ENCODE peak calls at places on chromosomes 5 and 9, in seven cellular contexts. I is choroid plexus epithelial cell; E is Right ventricle myocardium superior; J is fibroblast of lung; N is GM23338; M is activated T-cell treated with anti-CD3 and anti-CD28 coated beads, Interleukin-2, amount 50 U/mL, for 72 hours; K is OCI-M1. G is an unnamed sample.

GRCh38 chr5:180207593-180207992 is 1.4 kb downstream of the RASGEF1C start:
- DNase-seq in M (no peak), E (no peak), J (no peak), K (no peak), N (peak; percentile 58), I (no peak), G (no peak)

GRCh38 chr9:137666505-137666809 is 47.7 kb downstream of the EHMT1 start:
- DNase-seq in M (no peak), J (no peak), E (no peak), K (no peak), N (no peak), I (no peak), G (peak; percentile 53)

GRCh38 chr5:140317859-140318258 is 15.0 kb upstream of the PFDN1 start:
- DNase-seq in K (no peak), N (no peak), E (no peak), I (peak; percentile 21), M (no peak), J (no peak), G (no peak)

GRCh38 chr5:68071731-68072130 is 143.8 kb upstream of the PIK3R1 start:
- DNase-seq in I (no peak), M (no peak), E (no peak), K (no peak), J (peak; percentile 25), N (no peak), G (no peak)

GRCh38 chr9:70614786-70615565 is 200.5 kb upstream of the KLF9 start:
- DNase-seq in E (no peak), K (no peak), N (no peak), I (no peak), M (no peak), J (no peak), G (peak; percentile 48)

GRCh38 chr5:172107606-172108005 is 80.4 kb downstream of the STK10 start:
- DNase-seq in J (peak; percentile 54), K (no peak), M (no peak), E (no peak), N (no peak), I (peak; percentile 89), G (no peak)

GRCh38 chr5:10046681-10047080 is 203.0 kb downstream of the ATPSCKMT start:
- DNase-seq in J (no peak), N (no peak), K (no peak), E (no peak), M (no peak), I (no peak), G (no peak)

GRCh38 chr9:109779711-109780452 is at the start of gene PALM2AKAP2:
- DNase-seq in J (peak; percentile 64), I (peak; percentile 54), M (peak; percentile 7), N (peak; percentile 85), E (peak; percentile 86), K (no peak), G (no peak)

GRCh38 chr5:33810491-33811120 is 81.2 kb downstream of the ADAMTS12 start:
- DNase-seq in J (peak; percentile 65), M (no peak), E (no peak), N (no peak), K (no peak), I (no peak), G (no peak)

GRCh38 chr9:108786756-108787663 is 68.8 kb downstream of the ACTL7B start:
- DNase-seq in J (peak; percentile 8), M (no peak), K (no peak), E (no peak), I (peak; percentile 62), N (no peak), G (no peak)

GRCh38 chr9:79060726-79061125 is 511.0 kb upstream of the TLE4 start:
- DNase-seq in M (no peak), I (no peak), E (no peak), J (no peak), N (no peak), K (no peak), G (no peak)

GRCh38 chr5:175895701-175896102 is 24.3 kb downstream of the CPLX2 start:
- DNase-seq in M (peak; percentile 21), N (no peak), K (peak; percentile 8), J (no peak), I (no peak), E (no peak), G (no peak)

GRCh38 chr5:62791059-62791458 is 212.4 kb downstream of the LRRC70 start:
- DNase-seq in N (peak; percentile 47), J (no peak), E (no peak), M (no peak), I (peak; percentile 68), K (peak; percentile 55), G (no peak)

GRCh38 chr9:84851935-84852585 is 182.5 kb downstream of the NTRK2 start:
- DNase-seq in E (no peak), J (peak; percentile 68), M (no peak), N (peak; percentile 71), K (no peak), I (peak; percentile 40), G (no peak)

GRCh38 chr9:23811633-23812032 is 14.4 kb downstream of the ELAVL2 start:
- DNase-seq in N (no peak), K (no peak), E (no peak), J (no peak), M (no peak), I (no peak), G (no peak)

GRCh38 chr9:84996716-84997115 is 327.2 kb downstream of the NTRK2 start:
- DNase-seq in K (no peak), J (no peak), I (no peak), M (no peak), N (no peak), E (no peak), G (no peak)

GRCh38 chr5:76479973-76480667 is 77.0 kb downstream of the IQGAP2 start:
- DNase-seq in I (no peak), M (no peak), N (no peak), J (no peak), E (no peak), K (peak; percentile 63), G (no peak)

GRCh38 chr5:135075621-135076585 is 41.9 kb upstream of the PITX1 start:
- DNase-seq in K (no peak), I (no peak), J (peak; percentile 42), M (no peak), E (no peak), N (no peak), G (no peak)

GRCh38 chr5:42621662-42622061 is 135.0 kb upstream of the CCDC152 start:
- DNase-seq in K (no peak), E (no peak), M (no peak), I (no peak), J (peak; percentile 49), N (no peak), G (no peak)

GRCh38 chr5:149616727-149617284 is 35.5 kb downstream of the ARHGEF37 start:
- DNase-seq in E (no peak), I (no peak), K (no peak), J (no peak), M (peak; percentile 55), N (no peak), G (no peak)

GRCh38 chr9:94639996-94640376 is 668 bp upstream of the FBP1 start:
- DNase-seq in K (no peak), E (no peak), I (no peak), N (peak; percentile 86), M (no peak), J (no peak), G (no peak)

GRCh38 chr9:121972501-121972981 is 120.6 kb downstream of the TTLL11 start:
- DNase-seq in M (no peak), E (no peak), N (peak; percentile 23), I (no peak), K (no peak), J (no peak), G (no peak)

GRCh38 chr5:78009937-78010527 is 233.9 kb upstream of the TBCA start:
- DNase-seq in N (no peak), M (no peak), K (no peak), I (peak; percentile 90), J (peak; percentile 96), E (no peak), G (no peak)

GRCh38 chr5:22852807-22853670 is at the start of gene CDH12:
- DNase-seq in J (peak; percentile 32), I (peak; percentile 6), E (no peak), N (peak; percentile 73), K (peak; percentile 60), M (no peak), G (peak; percentile 63)

GRCh38 chr5:9351535-9351934 is 194.3 kb downstream of the SEMA5A start:
- DNase-seq in M (no peak), E (no peak), J (no peak), N (no peak), I (no peak), K (no peak), G (no peak)

GRCh38 chr5:43312076-43312620 is 1.1 kb downstream of the HMGCS1 start:
- DNase-seq in E (no peak), M (no peak), I (no peak), J (no peak), N (no peak), K (no peak), G (no peak)

GRCh38 chr5:142040285-142040684 is 27.5 kb upstream of the GNPDA1 start:
- DNase-seq in I (no peak), K (no peak), J (no peak), N (no peak), M (no peak), E (no peak), G (no peak)

GRCh38 chr5:102755691-102756371 is 726 bp downstream of the PAM start:
- DNase-seq in M (peak; percentile 81), E (peak; percentile 69), N (peak; percentile 89), J (peak; percentile 64), I (peak; percentile 68), K (peak; percentile 72), G (peak; percentile 80)

GRCh38 chr5:88390007-88390385 is 121.4 kb upstream of the TMEM161B start:
- DNase-seq in E (no peak), K (no peak), N (no peak), J (no peak), M (no peak), I (no peak), G (no peak)

GRCh38 chr5:175689147-175689991 is 31.5 kb downstream of the HRH2 start:
- DNase-seq in N (no peak), J (no peak), I (no peak), K (peak; percentile 66), E (no peak), M (no peak), G (no peak)

GRCh38 chr9:136133191-136133958 is 14.7 kb upstream of the TMEM250 start:
- DNase-seq in N (peak; percentile 87), I (peak; percentile 34), M (peak; percentile 52), E (no peak), J (peak; percentile 12), K (no peak), G (peak; percentile 79)

GRCh38 chr9:104304925-104305324 is 199.1 kb upstream of the OR13F1 start:
- DNase-seq in K (no peak), M (no peak), J (no peak), N (peak; percentile 2), E (no peak), I (no peak), G (no peak)

GRCh38 chr5:163760498-163760897 is 255.1 kb downstream of the MAT2B start:
- DNase-seq in M (no peak), N (no peak), E (no peak), I (peak; percentile 99), K (peak; percentile 33), J (peak; percentile 100), G (no peak)

GRCh38 chr5:163260471-163260870 is 176.9 kb upstream of the CCNG1 start:
- DNase-seq in J (no peak), M (no peak), E (no peak), N (no peak), K (no peak), I (no peak), G (no peak)

GRCh38 chr5:34666392-34667080 is 10.4 kb downstream of the RAI14 start:
- DNase-seq in K (no peak), I (peak; percentile 29), E (no peak), M (no peak), J (no peak), N (no peak), G (no peak)

G was measured in BE2C.